ENCODE peak calls at places on chromosome 11, in seven cellular contexts. C is colonic mucosa, O is heart right ventricle, X is BE2C, Q is mammary epithelial cell, J is Peyer's patch, T is Panc1. I is an unnamed sample.

GRCh38 chr11:45217991-45218390 is 68.2 kb downstream of the SYT13 start:
- DNase-seq in C (no peak), O (no peak), X (no peak), Q (peak; percentile 1), J (no peak), T (no peak), I (no peak)

GRCh38 chr11:72221386-72221785 is 3.2 kb upstream of the INPPL1 start:
- DNase-seq in C (no peak), O (no peak), X (no peak), Q (no peak), J (peak; percentile 55), T (no peak), I (no peak)

GRCh38 chr11:111606986-111607385 is 4.7 kb downstream of the SIK2 start:
- DNase-seq in C (no peak), O (no peak), X (no peak), Q (no peak), J (no peak), T (no peak), I (no peak)

GRCh38 chr11:95138448-95138847 is 48.8 kb downstream of the ENDOD1 start:
- DNase-seq in C (no peak), O (no peak), X (no peak), Q (no peak), J (no peak), T (no peak), I (no peak)

GRCh38 chr11:128506999-128507591 is 80.3 kb downstream of the ETS1 start:
- DNase-seq in C (peak; percentile 90), O (peak; percentile 79), X (peak; percentile 63), Q (peak; percentile 90), J (no peak), T (no peak), I (no peak)

GRCh38 chr11:58685973-58686720 is 45.6 kb downstream of the GLYAT start:
- DNase-seq in C (no peak), O (no peak), X (no peak), Q (no peak), J (no peak), T (no peak), I (no peak)

GRCh38 chr11:83002047-83002446 is 69.7 kb downstream of the RAB30 start:
- DNase-seq in C (no peak), O (no peak), X (no peak), Q (peak; percentile 24), J (no peak), T (no peak), I (no peak)

GRCh38 chr11:28461338-28461737 is 353.1 kb downstream of the METTL15 start:
- DNase-seq in C (no peak), O (no peak), X (no peak), Q (no peak), J (no peak), T (no peak), I (no peak)

GRCh38 chr11:126544311-126545056 is 189.0 kb downstream of the ST3GAL4 start:
- DNase-seq in C (peak; percentile 25), O (no peak), X (peak; percentile 74), Q (peak; percentile 2), J (no peak), T (no peak), I (no peak)

GRCh38 chr11:1497600-1497999 is 11.0 kb upstream of the MOB2 start:
- DNase-seq in C (no peak), O (no peak), X (no peak), Q (no peak), J (no peak), T (no peak), I (no peak)

GRCh38 chr11:117189191-117189940 is 9.8 kb upstream of the TAGLN start:
- DNase-seq in C (peak; percentile 33), O (no peak), X (no peak), Q (no peak), J (peak; percentile 85), T (no peak), I (peak; percentile 59)
- H3K4me3 ChIP-seq in C (no peak overlapping the region), O (no peak overlapping the region), X (no peak overlapping the region), Q (no peak overlapping the region), J (no peak overlapping the region), T (no peak overlapping the region), I (no peak overlapping the region)

DNA sequence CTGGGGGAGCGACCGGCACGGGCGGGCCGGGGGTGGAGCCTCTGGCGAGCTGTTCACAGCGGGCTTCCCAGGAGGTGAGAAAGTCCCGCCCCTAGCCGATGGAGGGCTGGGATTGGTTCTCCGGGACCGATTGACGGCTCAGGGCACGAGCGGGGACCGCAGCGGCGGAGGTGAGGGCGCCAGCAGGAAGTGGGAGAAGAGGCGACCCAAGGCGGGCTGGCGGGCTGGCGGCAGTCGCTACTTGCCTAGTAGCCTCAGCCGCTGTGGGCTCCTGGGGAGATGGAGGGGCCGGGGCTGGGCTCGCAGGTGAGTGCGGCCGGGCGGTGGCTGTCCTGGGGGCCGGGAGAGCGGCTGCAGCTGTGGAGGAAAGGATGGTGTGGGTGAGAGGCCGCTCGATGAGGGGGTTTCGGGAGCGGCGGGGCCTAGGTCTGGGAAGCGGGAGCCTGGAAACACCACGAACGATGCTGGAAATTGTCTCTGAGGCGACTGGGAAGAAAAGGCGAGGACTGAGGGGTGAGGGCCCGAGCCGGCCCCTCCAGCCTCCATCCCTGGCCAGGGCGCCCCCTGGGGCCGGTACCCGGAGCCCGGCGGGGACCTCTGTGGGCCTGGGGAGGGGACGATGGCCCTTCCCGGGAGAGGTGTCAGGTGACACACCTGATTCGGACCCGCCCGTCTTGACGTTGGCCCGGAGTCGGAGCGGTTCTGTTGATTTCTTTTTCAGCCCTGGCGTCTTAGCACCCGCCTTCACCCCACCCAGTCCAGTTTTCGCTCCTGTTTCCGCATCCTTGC is at the start of gene ZDHHC13:
- DNase-seq in C (peak; percentile 99), O (peak; percentile 94), X (peak; percentile 87), Q (peak; percentile 90), J (peak; percentile 95), T (peak; percentile 72), I (peak; percentile 96)
- TF ChIP-seq CTCF in C (peak; percentile 23), O (peak; percentile 56), X (peak; percentile 21), Q (peak; percentile 62), J (peak; percentile 18), T (peak; percentile 77), I (peak; percentile 54)

DNA sequence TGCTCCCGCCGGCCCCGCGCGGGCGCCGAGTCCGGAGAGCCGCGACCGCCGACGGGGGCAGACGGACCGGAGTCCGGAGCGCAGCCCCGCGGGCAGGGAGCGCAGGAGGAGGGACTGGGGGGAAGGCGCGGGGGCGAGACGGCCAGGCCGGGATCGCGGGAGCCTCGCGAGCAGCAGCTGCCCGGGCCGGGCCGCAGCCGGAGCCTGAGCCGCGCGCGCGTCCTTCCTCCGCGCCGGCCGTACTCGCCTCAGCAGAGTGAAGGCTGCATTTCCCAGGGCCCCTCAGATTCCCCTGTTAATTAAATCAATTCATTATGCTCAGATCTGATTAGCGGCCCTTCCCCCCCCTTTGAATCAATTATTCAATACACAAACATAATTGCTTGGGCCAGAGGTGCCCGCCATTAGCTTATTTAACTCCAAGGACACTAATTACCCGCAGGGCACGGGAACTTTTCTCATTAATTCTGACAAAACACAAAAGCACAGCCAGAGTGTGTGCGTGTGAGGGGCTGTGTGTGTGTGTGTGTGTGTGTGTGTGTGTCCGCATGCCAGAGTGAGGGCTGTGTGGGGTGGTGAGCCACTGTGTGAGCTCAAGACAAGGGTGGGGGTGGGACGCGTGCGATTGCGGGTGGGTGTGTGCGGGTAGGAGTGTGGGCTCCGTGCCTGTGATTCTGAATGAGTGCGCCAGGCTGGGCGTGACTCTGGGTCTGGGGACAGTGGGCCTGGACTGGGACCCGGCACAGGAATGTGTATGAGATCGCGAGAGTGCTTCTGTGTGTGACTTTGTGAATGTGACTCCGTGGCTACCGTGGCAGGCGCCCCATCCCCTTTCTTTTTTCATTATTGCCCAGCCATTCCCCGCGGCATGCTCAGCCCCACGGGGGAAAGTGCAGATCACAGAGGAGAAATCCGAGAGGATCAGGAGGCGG is 5.1 kb upstream of the LMO1 start:
- DNase-seq in C (no peak), O (no peak), X (peak; percentile 26), Q (no peak), J (no peak), T (no peak), I (no peak)
- H3K27me3 ChIP-seq in C (peaks cover 43% of the 10 kb centered on the region), O (peaks cover 13% of the 10 kb centered on the region), X (peaks cover 13% of the 10 kb centered on the region), Q (peaks cover 32% of the 10 kb centered on the region), J (no peaks in the 10 kb centered on the region), T (peaks cover 57% of the 10 kb centered on the region), I (no peaks in the 10 kb centered on the region)

DNA sequence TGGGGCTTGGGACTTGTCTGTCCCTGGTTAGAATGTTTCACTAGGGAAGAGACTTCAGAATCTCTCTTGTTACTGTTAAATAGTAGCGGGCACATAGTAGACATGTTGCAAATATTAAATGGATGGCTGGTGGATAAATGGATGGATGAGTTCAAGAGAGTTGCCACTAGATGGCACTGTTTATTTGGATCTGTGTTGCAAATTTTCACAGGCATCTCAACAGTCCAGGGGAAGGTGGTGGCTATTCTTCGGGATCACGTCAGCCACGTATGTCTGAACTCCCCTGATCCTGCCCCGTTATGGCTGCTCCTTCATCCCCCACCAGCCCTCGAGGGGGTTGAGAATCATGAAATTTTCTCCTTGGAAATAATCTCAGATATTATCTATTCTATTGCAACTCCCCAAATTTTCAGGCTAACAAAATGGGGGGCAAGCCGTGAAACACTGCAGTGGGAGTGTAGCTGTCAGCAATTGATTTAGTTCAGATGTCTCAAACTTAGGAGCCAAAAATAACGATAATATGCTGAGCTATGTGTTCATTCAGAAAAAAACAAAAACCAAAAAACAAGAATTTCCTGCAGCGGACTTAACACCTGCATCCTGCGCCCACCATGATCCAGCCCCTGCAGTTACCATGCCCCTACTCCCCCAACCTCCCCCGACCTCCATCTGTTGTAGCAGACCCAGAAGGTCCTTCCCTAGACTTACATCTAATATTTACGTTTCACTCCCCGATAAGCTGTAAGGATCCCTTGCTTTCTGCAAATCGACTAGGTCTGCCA is 29.1 kb upstream of the BIRC3 start:
- DNase-seq in C (peak; percentile 57), O (peak; percentile 55), X (peak; percentile 59), Q (peak; percentile 70), J (no peak), T (peak; percentile 81), I (peak; percentile 37)
- H3K4me3 ChIP-seq in C (no peak overlapping the region), O (no peak overlapping the region), X (peak overlapping the region; percentile 53), Q (no peak overlapping the region), J (no peak overlapping the region), T (peak overlapping the region; percentile 47), I (no peak overlapping the region)

GRCh38 chr11:102062106-102062505 is 14.9 kb downstream of the CFAP300 start:
- DNase-seq in C (no peak), O (no peak), X (no peak), Q (no peak), J (no peak), T (no peak), I (no peak)

GRCh38 chr11:102064316-102064715 is 17.1 kb downstream of the CFAP300 start:
- DNase-seq in C (no peak), O (no peak), X (no peak), Q (peak; percentile 90), J (no peak), T (no peak), I (no peak)

DNA sequence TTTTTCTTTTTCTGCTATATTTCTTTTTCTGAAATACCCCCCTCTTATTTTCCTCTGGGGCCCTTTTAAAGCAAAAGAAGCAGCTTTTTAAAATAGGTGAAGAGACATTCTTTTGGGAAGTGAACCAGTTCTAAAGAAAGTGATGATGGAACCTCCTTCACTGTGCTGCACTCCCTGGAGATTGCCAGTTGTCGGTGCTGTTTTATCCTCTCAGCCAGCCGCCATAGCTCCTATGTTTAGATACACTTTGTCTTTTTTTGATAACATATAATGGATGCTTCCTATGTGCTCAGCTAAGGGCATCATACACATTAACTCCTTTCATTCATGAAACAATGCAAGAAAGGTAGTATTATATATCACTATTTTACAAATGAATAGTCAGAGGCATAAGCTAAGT is 14.0 kb downstream of the CFAP300 start:
- DNase-seq in C (no peak), O (no peak), X (no peak), Q (no peak), J (no peak), T (no peak), I (no peak)
- TF ChIP-seq CTCF in C (no peak), O (peak; percentile 61), X (peak; percentile 29), Q (peak; percentile 63), J (no peak), T (peak; percentile 72), I (no peak)

I was measured in GM06990.